ENCODE peak calls at places on chromosome 20, in four cellular contexts. E, P, I and S are unnamed samples.

GRCh38 chr20:7180261-7181045 is 413.0 kb downstream of the BMP2 start:
- DNase-seq in E (no peak), P (no peak), I (no peak), S (no peak)

GRCh38 chr20:22775671-22776139 is 191.3 kb upstream of the FOXA2 start:
- DNase-seq in E (no peak), P (no peak), I (no peak), S (no peak)

GRCh38 chr20:48153105-48153504 is 367.8 kb upstream of the SULF2 start:
- DNase-seq in E (no peak), P (no peak), I (no peak), S (no peak)

GRCh38 chr20:37886851-37887297 is 16.1 kb upstream of the VSTM2L start:
- DNase-seq in E (peak; percentile 89), P (peak; percentile 72), I (peak; percentile 61), S (no peak)

GRCh38 chr20:46308258-46309157 is at the start of gene CDH22:
- DNase-seq in E (peak; percentile 48), P (peak; percentile 78), I (peak; percentile 13), S (no peak)

GRCh38 chr20:46635514-46636091 is 15.7 kb downstream of the SLC13A3 start:
- DNase-seq in E (no peak), P (no peak), I (no peak), S (no peak)

GRCh38 chr20:10784337-10785183 is 110.8 kb upstream of the JAG1 start:
- DNase-seq in E (no peak), P (no peak), I (no peak), S (no peak)

GRCh38 chr20:3681931-3682820 is at the start of gene ADAM33:
- DNase-seq in E (peak; percentile 75), P (peak; percentile 88), I (no peak), S (peak; percentile 87)

GRCh38 chr20:10433014-10433622 is 904 bp downstream of the MKKS start:
- DNase-seq in E (no peak), P (peak; percentile 62), I (peak; percentile 23), S (no peak)

GRCh38 chr20:39072132-39072531 is 110.0 kb downstream of the DHX35 start:
- DNase-seq in E (no peak), P (no peak), I (no peak), S (no peak)

GRCh38 chr20:63216849-63217471 is 1.0 kb upstream of the YTHDF1 start:
- DNase-seq in E (no peak), P (no peak), I (no peak), S (no peak)

GRCh38 chr20:460707-461106 is 1.6 kb downstream of the TBC1D20 start:
- DNase-seq in E (no peak), P (no peak), I (no peak), S (no peak)

GRCh38 chr20:17648306-17648646 is 33.8 kb downstream of the RRBP1 start:
- DNase-seq in E (no peak), P (peak; percentile 75), I (no peak), S (peak; percentile 68)

GRCh38 chr20:10487354-10488115 is 52.4 kb downstream of the SLX4IP start:
- DNase-seq in E (no peak), P (no peak), I (no peak), S (no peak)

GRCh38 chr20:24789877-24790276 is 159.2 kb upstream of the CST7 start:
- DNase-seq in E (no peak), P (no peak), I (no peak), S (no peak)

GRCh38 chr20:23152308-23152892 is 66.3 kb upstream of the CD93 start:
- DNase-seq in E (peak; percentile 92), P (peak; percentile 87), I (no peak), S (peak; percentile 85)

GRCh38 chr20:46618316-46619110 is 32.7 kb downstream of the SLC13A3 start:
- DNase-seq in E (no peak), P (no peak), I (no peak), S (no peak)

GRCh38 chr20:55582498-55582897 is 422.8 kb downstream of the CBLN4 start:
- DNase-seq in E (no peak), P (no peak), I (no peak), S (no peak)

GRCh38 chr20:63002511-63002910 is 4.3 kb downstream of the BHLHE23 start:
- DNase-seq in E (no peak), P (peak; percentile 20), I (no peak), S (no peak)

GRCh38 chr20:36848078-36848660 is 27.8 kb upstream of the TLDC2 start:
- DNase-seq in E (peak; percentile 81), P (peak; percentile 80), I (no peak), S (peak; percentile 93)

GRCh38 chr20:24164360-24164759 is 175.8 kb upstream of the GGTLC1 start:
- DNase-seq in E (no peak), P (no peak), I (peak; percentile 8), S (no peak)

GRCh38 chr20:63957690-63958441 is 1.6 kb upstream of the UCKL1 start:
- DNase-seq in E (peak; percentile 64), P (peak; percentile 76), I (peak; percentile 39), S (no peak)

GRCh38 chr20:62704341-62704948 is 4.2 kb upstream of the NTSR1 start:
- DNase-seq in E (peak; percentile 94), P (peak; percentile 95), I (no peak), S (peak; percentile 96)

GRCh38 chr20:57622579-57623381 is 2.6 kb upstream of the ZBP1 start:
- DNase-seq in E (peak; percentile 43), P (peak; percentile 73), I (peak; percentile 72), S (no peak)

GRCh38 chr20:8449120-8449519 is 317.1 kb downstream of the PLCB1 start:
- DNase-seq in E (no peak), P (no peak), I (no peak), S (no peak)

GRCh38 chr20:48879609-48880008 is 41.9 kb upstream of the ARFGEF2 start:
- DNase-seq in E (no peak), P (peak; percentile 50), I (no peak), S (no peak)

GRCh38 chr20:44111712-44112335 is 75.2 kb downstream of the JPH2 start:
- DNase-seq in E (no peak), P (peak; percentile 54), I (no peak), S (peak; percentile 84)

GRCh38 chr20:409697-410559 is 1.8 kb downstream of the RBCK1 start:
- DNase-seq in E (no peak), P (no peak), I (peak; percentile 27), S (no peak)

GRCh38 chr20:64036346-64037198 is 590 bp downstream of the C20orf204 start:
- DNase-seq in E (no peak), P (no peak), I (peak; percentile 56), S (no peak)

GRCh38 chr20:49032455-49032854 is 13.7 kb upstream of the CSE1L start:
- DNase-seq in E (no peak), P (peak; percentile 13), I (no peak), S (no peak)

GRCh38 chr20:62156592-62157386 is 13.2 kb downstream of the SS18L1 start:
- DNase-seq in E (peak; percentile 68), P (peak; percentile 86), I (peak; percentile 64), S (no peak)

GRCh38 chr20:37161830-37162549 is 17.1 kb upstream of the RPN2 start:
- DNase-seq in E (no peak), P (no peak), I (no peak), S (no peak)

GRCh38 chr20:52303281-52303950 is 111.8 kb upstream of the ZFP64 start:
- DNase-seq in E (no peak), P (peak; percentile 26), I (no peak), S (no peak)

GRCh38 chr20:50416269-50416863 is 93.8 kb upstream of the PTPN1 start:
- DNase-seq in E (no peak), P (peak; percentile 72), I (no peak), S (no peak)

GRCh38 chr20:50415516-50416268 is 94.5 kb upstream of the PTPN1 start:
- DNase-seq in E (peak; percentile 100), P (peak; percentile 100), I (no peak), S (peak; percentile 100)

GRCh38 chr20:50413088-50413500 is 97.1 kb upstream of the PTPN1 start:
- DNase-seq in E (no peak), P (no peak), I (no peak), S (no peak)

GRCh38 chr20:50416930-50417329 is 93.3 kb upstream of the PTPN1 start:
- DNase-seq in E (no peak), P (no peak), I (no peak), S (no peak)

GRCh38 chr20:50415031-50415515 is 95.1 kb upstream of the PTPN1 start:
- DNase-seq in E (no peak), P (no peak), I (no peak), S (no peak)
- H3K4me3 ChIP-seq in E (no peak overlapping the region), P (no peak overlapping the region), I (no peak overlapping the region), S (no peak overlapping the region)

GRCh38 chr20:31664696-31665354 is 27.1 kb downstream of the COX4I2 start:
- DNase-seq in E (no peak), P (peak; percentile 80), I (no peak), S (no peak)

GRCh38 chr20:31667315-31668285 is 29.9 kb downstream of the COX4I2 start:
- DNase-seq in E (peak; percentile 32), P (no peak), I (no peak), S (no peak)

GRCh38 chr20:31663838-31664695 is 26.4 kb downstream of the COX4I2 start:
- DNase-seq in E (no peak), P (no peak), I (no peak), S (peak; percentile 78)

GRCh38 chr20:31666258-31667042 is 28.7 kb downstream of the COX4I2 start:
- DNase-seq in E (peak; percentile 66), P (peak; percentile 68), I (no peak), S (peak; percentile 79)

DNA sequence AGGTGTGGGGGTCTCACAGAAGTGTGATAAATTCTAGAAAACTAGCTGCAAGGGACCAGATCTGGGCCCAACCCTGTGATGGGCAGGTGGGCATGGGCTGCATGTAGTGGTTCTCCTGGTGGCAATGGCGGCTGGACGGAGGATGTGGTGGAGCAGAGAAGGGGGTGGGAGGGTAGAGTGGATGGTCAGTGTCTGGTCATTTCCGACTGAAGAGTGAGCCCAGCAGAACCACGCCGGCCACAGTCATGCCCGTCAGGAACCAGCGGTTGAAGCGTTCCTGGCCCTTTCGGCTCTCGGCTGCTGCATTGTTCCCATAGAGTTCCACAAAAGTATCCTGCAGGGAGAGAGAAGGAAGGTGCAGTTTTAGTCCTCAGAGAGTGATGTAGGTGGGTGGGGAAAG is 28.0 kb downstream of the COX4I2 start:
- DNase-seq in E (no peak), P (no peak), I (no peak), S (no peak)
- H3K4me3 ChIP-seq in E (no peak overlapping the region), P (no peak overlapping the region), I (no peak overlapping the region), S (no peak overlapping the region)

GRCh38 chr20:32078777-32079176 is 26.7 kb downstream of the HCK start:
- DNase-seq in E (no peak), P (no peak), I (no peak), S (no peak)

GRCh38 chr20:32083469-32083868 is 26.0 kb upstream of the TM9SF4 start:
- DNase-seq in E (no peak), P (no peak), I (no peak), S (no peak)

GRCh38 chr20:32079655-32080109 is 27.6 kb downstream of the HCK start:
- DNase-seq in E (no peak), P (no peak), I (no peak), S (no peak)

GRCh38 chr20:32078322-32078721 is 26.3 kb downstream of the HCK start:
- DNase-seq in E (no peak), P (no peak), I (no peak), S (no peak)

GRCh38 chr20:32080783-32081182 is 28.7 kb upstream of the TM9SF4 start:
- DNase-seq in E (no peak), P (no peak), I (no peak), S (no peak)
- H3K4me3 ChIP-seq in E (no peak overlapping the region), P (no peak overlapping the region), I (no peak overlapping the region), S (no peak overlapping the region)

GRCh38 chr20:29878281-29878741 is 1379.2 kb upstream of the DEFB115 start:
- DNase-seq in E (no peak), P (peak; percentile 48), I (peak; percentile 11), S (peak; percentile 73)
- H3K4me3 ChIP-seq in E (no peak overlapping the region), P (no peak overlapping the region), I (no peak overlapping the region), S (no peak overlapping the region)